ENCODE peak calls at places on chromosomes 2 and 18, in nine cellular contexts. One of them, this sample, is unnamed.

GRCh38 chr2:6290626-6291025 is 575.1 kb downstream of the CMPK2 start:
- DNase-seq in MCF 10A: no peak
- DNase-seq in activated naive CD8-positive, alpha-beta T cell treated with anti-CD3 and anti-CD28 coated beads for 36 hours: no peak
- DNase-seq in frontal cortex: no peak
- DNase-seq in pons: no peak
- DNase-seq in stimulated activated CD8-positive, alpha-beta memory T cell treated with anti-CD3 and anti-CD28 coated beads, Interleukin-4, amount 100 ng/mL, for 1 hour: no peak
- DNase-seq in NCI-H1105 treated with DMSO at 0.1 percent for 48 hours: peak
- DNase-seq in activated effector memory CD4-positive, alpha-beta T cell treated with Interleukin-2 at 50 U/mL for 16 hours: no peak
- DNase-seq in M059J: no peak
- DNase-seq in this sample: peak

GRCh38 chr2:134919360-134920210 is 963 bp downstream of the CCNT2 start:
- DNase-seq in stimulated activated CD8-positive, alpha-beta memory T cell treated with anti-CD3 and anti-CD28 coated beads, Interleukin-4, amount 100 ng/mL, for 1 hour: peak
- DNase-seq in activated effector memory CD4-positive, alpha-beta T cell treated with Interleukin-2 at 50 U/mL for 16 hours: no peak
- DNase-seq in pons: peak
- DNase-seq in MCF 10A: peak
- DNase-seq in NCI-H1105 treated with DMSO at 0.1 percent for 48 hours: peak
- DNase-seq in activated naive CD8-positive, alpha-beta T cell treated with anti-CD3 and anti-CD28 coated beads for 36 hours: peak
- DNase-seq in frontal cortex: no peak
- DNase-seq in M059J: peak
- DNase-seq in this sample: peak

GRCh38 chr2:53490659-53491058 is 276.9 kb upstream of the CHAC2 start:
- DNase-seq in M059J: no peak
- DNase-seq in NCI-H1105 treated with DMSO at 0.1 percent for 48 hours: peak
- DNase-seq in activated naive CD8-positive, alpha-beta T cell treated with anti-CD3 and anti-CD28 coated beads for 36 hours: no peak
- DNase-seq in activated effector memory CD4-positive, alpha-beta T cell treated with Interleukin-2 at 50 U/mL for 16 hours: no peak
- DNase-seq in MCF 10A: no peak
- DNase-seq in stimulated activated CD8-positive, alpha-beta memory T cell treated with anti-CD3 and anti-CD28 coated beads, Interleukin-4, amount 100 ng/mL, for 1 hour: no peak
- DNase-seq in pons: no peak
- DNase-seq in frontal cortex: no peak
- DNase-seq in this sample: peak

GRCh38 chr2:135048122-135048521 is 875 bp upstream of the MAP3K19 start:
- DNase-seq in stimulated activated CD8-positive, alpha-beta memory T cell treated with anti-CD3 and anti-CD28 coated beads, Interleukin-4, amount 100 ng/mL, for 1 hour: no peak
- DNase-seq in pons: no peak
- DNase-seq in M059J: no peak
- DNase-seq in activated naive CD8-positive, alpha-beta T cell treated with anti-CD3 and anti-CD28 coated beads for 36 hours: no peak
- DNase-seq in frontal cortex: no peak
- DNase-seq in activated effector memory CD4-positive, alpha-beta T cell treated with Interleukin-2 at 50 U/mL for 16 hours: no peak
- DNase-seq in NCI-H1105 treated with DMSO at 0.1 percent for 48 hours: no peak
- DNase-seq in MCF 10A: no peak
- DNase-seq in this sample: no peak

GRCh38 chr18:63161032-63161727 is 158.4 kb downstream of the BCL2 start:
- DNase-seq in frontal cortex: no peak
- DNase-seq in activated naive CD8-positive, alpha-beta T cell treated with anti-CD3 and anti-CD28 coated beads for 36 hours: peak
- DNase-seq in NCI-H1105 treated with DMSO at 0.1 percent for 48 hours: no peak
- DNase-seq in activated effector memory CD4-positive, alpha-beta T cell treated with Interleukin-2 at 50 U/mL for 16 hours: no peak
- DNase-seq in stimulated activated CD8-positive, alpha-beta memory T cell treated with anti-CD3 and anti-CD28 coated beads, Interleukin-4, amount 100 ng/mL, for 1 hour: no peak
- DNase-seq in MCF 10A: no peak
- DNase-seq in M059J: no peak
- DNase-seq in pons: no peak
- DNase-seq in this sample: no peak

GRCh38 chr2:241793385-241793784 is 15.6 kb upstream of the NEU4 start:
- DNase-seq in activated naive CD8-positive, alpha-beta T cell treated with anti-CD3 and anti-CD28 coated beads for 36 hours: no peak
- DNase-seq in activated effector memory CD4-positive, alpha-beta T cell treated with Interleukin-2 at 50 U/mL for 16 hours: no peak
- DNase-seq in stimulated activated CD8-positive, alpha-beta memory T cell treated with anti-CD3 and anti-CD28 coated beads, Interleukin-4, amount 100 ng/mL, for 1 hour: no peak
- DNase-seq in MCF 10A: no peak
- DNase-seq in NCI-H1105 treated with DMSO at 0.1 percent for 48 hours: no peak
- DNase-seq in M059J: no peak
- DNase-seq in pons: no peak
- DNase-seq in frontal cortex: no peak
- DNase-seq in this sample: no peak

GRCh38 chr2:210895132-210895531 is 338.7 kb downstream of the CPS1 start:
- DNase-seq in activated naive CD8-positive, alpha-beta T cell treated with anti-CD3 and anti-CD28 coated beads for 36 hours: no peak
- DNase-seq in stimulated activated CD8-positive, alpha-beta memory T cell treated with anti-CD3 and anti-CD28 coated beads, Interleukin-4, amount 100 ng/mL, for 1 hour: no peak
- DNase-seq in MCF 10A: no peak
- DNase-seq in pons: no peak
- DNase-seq in activated effector memory CD4-positive, alpha-beta T cell treated with Interleukin-2 at 50 U/mL for 16 hours: no peak
- DNase-seq in M059J: no peak
- DNase-seq in NCI-H1105 treated with DMSO at 0.1 percent for 48 hours: no peak
- DNase-seq in frontal cortex: no peak
- DNase-seq in this sample: no peak

GRCh38 chr2:15638720-15639119 is 47.1 kb downstream of the DDX1 start:
- DNase-seq in frontal cortex: no peak
- DNase-seq in stimulated activated CD8-positive, alpha-beta memory T cell treated with anti-CD3 and anti-CD28 coated beads, Interleukin-4, amount 100 ng/mL, for 1 hour: no peak
- DNase-seq in MCF 10A: no peak
- DNase-seq in M059J: peak
- DNase-seq in pons: no peak
- DNase-seq in activated effector memory CD4-positive, alpha-beta T cell treated with Interleukin-2 at 50 U/mL for 16 hours: no peak
- DNase-seq in NCI-H1105 treated with DMSO at 0.1 percent for 48 hours: no peak
- DNase-seq in activated naive CD8-positive, alpha-beta T cell treated with anti-CD3 and anti-CD28 coated beads for 36 hours: no peak
- DNase-seq in this sample: no peak

GRCh38 chr18:48733854-48734253 is 195.0 kb downstream of the CTIF start:
- DNase-seq in activated naive CD8-positive, alpha-beta T cell treated with anti-CD3 and anti-CD28 coated beads for 36 hours: no peak
- DNase-seq in NCI-H1105 treated with DMSO at 0.1 percent for 48 hours: no peak
- DNase-seq in M059J: no peak
- DNase-seq in frontal cortex: no peak
- DNase-seq in pons: peak
- DNase-seq in activated effector memory CD4-positive, alpha-beta T cell treated with Interleukin-2 at 50 U/mL for 16 hours: no peak
- DNase-seq in stimulated activated CD8-positive, alpha-beta memory T cell treated with anti-CD3 and anti-CD28 coated beads, Interleukin-4, amount 100 ng/mL, for 1 hour: no peak
- DNase-seq in MCF 10A: no peak
- DNase-seq in this sample: no peak